ENCODE peak calls at places on chromosomes 5 and 9, in seven cellular contexts. T, B, D, Y, U, J and M are unnamed samples.

GRCh38 chr5:123125953-123126352 is 36.9 kb downstream of the PRDM6 start:
- DNase-seq in T (peak), B (no peak), D (no peak), Y (peak), U (no peak), J (no peak), M (no peak)

GRCh38 chr5:170097934-170098333 is 7.8 kb upstream of the FOXI1 start:
- DNase-seq in T (no peak), B (no peak), D (no peak), Y (no peak), U (no peak), J (no peak), M (no peak)

GRCh38 chr5:107232793-107233192 is 437.9 kb downstream of the EFNA5 start:
- DNase-seq in T (no peak), B (no peak), D (no peak), Y (no peak), U (no peak), J (no peak), M (no peak)

GRCh38 chr9:120860083-120860482 is 16.9 kb downstream of the PHF19 start:
- DNase-seq in T (no peak), B (no peak), D (no peak), Y (no peak), U (no peak), J (no peak), M (no peak)

GRCh38 chr5:75909223-75909622 is 174.0 kb upstream of the SV2C start:
- DNase-seq in T (no peak), B (no peak), D (no peak), Y (no peak), U (no peak), J (no peak), M (no peak)

GRCh38 chr9:12794024-12794799 is 19.4 kb downstream of the LURAP1L start:
- DNase-seq in T (no peak), B (no peak), D (no peak), Y (peak), U (no peak), J (no peak), M (no peak)

GRCh38 chr5:173707392-173707791 is 90.9 kb upstream of the BOD1 start:
- DNase-seq in T (no peak), B (peak), D (no peak), Y (peak), U (peak), J (no peak), M (peak)

GRCh38 chr9:130893250-130894101 is 3.1 kb downstream of the QRFP start:
- DNase-seq in T (no peak), B (peak), D (no peak), Y (no peak), U (peak), J (no peak), M (peak)

GRCh38 chr5:18113724-18114123 is 479.5 kb downstream of the TAF11L14 start:
- DNase-seq in T (no peak), B (no peak), D (no peak), Y (peak), U (no peak), J (no peak), M (no peak)

GRCh38 chr5:137800700-137801411 is 46.7 kb upstream of the HNRNPA0 start:
- DNase-seq in T (no peak), B (no peak), D (no peak), Y (no peak), U (no peak), J (no peak), M (no peak)

GRCh38 chr9:110952018-110952864 is 86.0 kb downstream of the LPAR1 start:
- DNase-seq in T (no peak), B (no peak), D (no peak), Y (no peak), U (no peak), J (no peak), M (no peak)

GRCh38 chr5:1722877-1723276 is 76.8 kb downstream of the MRPL36 start:
- DNase-seq in T (no peak), B (peak), D (no peak), Y (no peak), U (peak), J (no peak), M (no peak)

GRCh38 chr9:127201071-127201541 is 63.5 kb upstream of the GARNL3 start:
- DNase-seq in T (no peak), B (no peak), D (no peak), Y (no peak), U (no peak), J (no peak), M (no peak)

GRCh38 chr5:675111-675875 is 17.9 kb downstream of the TPPP start:
- DNase-seq in T (no peak), B (no peak), D (no peak), Y (no peak), U (no peak), J (no peak), M (no peak)

GRCh38 chr9:127165096-127165495 is 42.7 kb upstream of the ANGPTL2 start:
- DNase-seq in T (no peak), B (no peak), D (no peak), Y (no peak), U (no peak), J (no peak), M (no peak)

GRCh38 chr5:4758550-4758949 is 381.6 kb upstream of the ADAMTS16 start:
- DNase-seq in T (no peak), B (no peak), D (no peak), Y (no peak), U (no peak), J (no peak), M (no peak)

GRCh38 chr5:169826618-169827017 is 153.7 kb downstream of the INSYN2B start:
- DNase-seq in T (no peak), B (no peak), D (no peak), Y (peak), U (no peak), J (no peak), M (peak)